ENCODE peak calls at places on chromosomes 3 and 15, in eight cellular contexts. H, P, A, V, D, M, Y and N are unnamed samples.

GRCh38 chr3:66588340-66588847 is 87.6 kb upstream of the LRIG1 start:
- DNase-seq in H (peak), P (no peak), A (no peak), V (no peak), D (no peak), M (no peak), Y (peak), N (no peak)

GRCh38 chr3:130609166-130609574 is 92.2 kb downstream of the COL6A6 start:
- DNase-seq in H (peak), P (no peak), A (no peak), V (peak), D (no peak), M (no peak), Y (no peak), N (no peak)

GRCh38 chr3:73568371-73568862 is 56.3 kb downstream of the PDZRN3 start:
- DNase-seq in H (no peak), P (no peak), A (no peak), V (peak), D (no peak), M (no peak), Y (no peak), N (no peak)

GRCh38 chr3:99872633-99873254 is 55.1 kb downstream of the CMSS1 start:
- DNase-seq in H (peak), P (no peak), A (no peak), V (no peak), D (no peak), M (no peak), Y (no peak), N (no peak)

GRCh38 chr15:80580107-80580506 is 115.0 kb upstream of the ABHD17C start:
- DNase-seq in H (peak), P (peak), A (no peak), V (no peak), D (no peak), M (no peak), Y (peak), N (peak)

GRCh38 chr3:75180235-75180944 is 483.7 kb upstream of the FRG2C start:
- DNase-seq in H (no peak), P (no peak), A (no peak), V (no peak), D (no peak), M (no peak), Y (no peak), N (no peak)

GRCh38 chr15:75666823-75667501 is 19.2 kb downstream of the SNX33 start:
- DNase-seq in H (peak), P (peak), A (no peak), V (peak), D (peak), M (no peak), Y (peak), N (peak)

GRCh38 chr15:78761020-78761419 is 50.2 kb downstream of the ADAMTS7 start:
- DNase-seq in H (no peak), P (no peak), A (no peak), V (peak), D (no peak), M (no peak), Y (no peak), N (no peak)

GRCh38 chr3:48851407-48851806 is 3.7 kb upstream of the PRKAR2A start:
- DNase-seq in H (peak), P (no peak), A (no peak), V (peak), D (no peak), M (peak), Y (peak), N (peak)

GRCh38 chr15:53251998-53252397 is 461.9 kb upstream of the ONECUT1 start:
- DNase-seq in H (no peak), P (no peak), A (no peak), V (no peak), D (no peak), M (no peak), Y (no peak), N (no peak)

GRCh38 chr15:84980196-84981053 is 1.2 kb upstream of the PDE8A start:
- DNase-seq in H (peak), P (peak), A (peak), V (peak), D (peak), M (peak), Y (peak), N (peak)

GRCh38 chr3:4474683-4475490 is 7.8 kb upstream of the SUMF1 start:
- DNase-seq in H (peak), P (peak), A (no peak), V (no peak), D (peak), M (no peak), Y (peak), N (peak)

GRCh38 chr15:68445351-68445750 is 13.4 kb upstream of the ITGA11 start:
- DNase-seq in H (no peak), P (no peak), A (no peak), V (no peak), D (no peak), M (no peak), Y (no peak), N (no peak)

GRCh38 chr15:39855400-39855799 is 64.7 kb downstream of the GPR176 start:
- DNase-seq in H (peak), P (peak), A (no peak), V (no peak), D (no peak), M (no peak), Y (peak), N (no peak)

GRCh38 chr3:114866430-114866829 is 280.7 kb downstream of the ZBTB20 start:
- DNase-seq in H (no peak), P (no peak), A (no peak), V (no peak), D (no peak), M (no peak), Y (no peak), N (no peak)

GRCh38 chr15:45653702-45654424 is 19.0 kb downstream of the SQOR start:
- DNase-seq in H (no peak), P (peak), A (no peak), V (no peak), D (no peak), M (no peak), Y (peak), N (no peak)
- TF ChIP-seq CTCF in H (no peak), P (no peak), A (no peak), V (no peak), D (no peak), M (no peak), Y (no peak), N (no peak)

DNA sequence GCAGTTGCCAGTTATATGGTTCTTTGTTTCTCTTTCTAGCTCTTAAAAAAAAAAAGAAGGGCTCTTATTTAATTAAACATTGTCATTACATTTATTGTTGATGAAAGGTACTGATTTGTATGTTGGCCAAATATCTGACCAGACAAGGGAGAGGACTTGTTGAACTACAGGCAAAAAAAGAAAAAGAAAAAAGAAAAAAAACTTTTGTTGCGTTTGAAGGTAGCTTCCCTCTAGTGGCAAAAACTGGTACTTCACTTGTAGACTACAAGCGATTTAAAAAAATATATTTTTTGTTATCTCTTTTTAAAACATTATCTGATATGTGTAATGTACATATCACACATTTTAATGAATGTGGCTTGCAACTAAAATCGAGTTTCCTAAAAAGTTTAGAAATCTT is 280.6 kb downstream of the ROBO2 start:
- DNase-seq in H (peak), P (peak), A (no peak), V (no peak), D (no peak), M (no peak), Y (peak), N (peak)
- TF ChIP-seq CTCF in H (peak), P (peak), A (peak), V (peak), D (peak), M (peak), Y (peak), N (peak)

GRCh38 chr3:152957488-152957887 is 122.6 kb downstream of the P2RY1 start:
- DNase-seq in H (no peak), P (no peak), A (no peak), V (no peak), D (no peak), M (no peak), Y (no peak), N (no peak)

GRCh38 chr3:152964901-152965609 is 130.1 kb downstream of the P2RY1 start:
- DNase-seq in H (no peak), P (no peak), A (no peak), V (no peak), D (no peak), M (no peak), Y (no peak), N (no peak)

GRCh38 chr3:152960684-152961083 is 125.8 kb downstream of the P2RY1 start:
- DNase-seq in H (no peak), P (no peak), A (no peak), V (no peak), D (no peak), M (no peak), Y (peak), N (no peak)

GRCh38 chr3:152961323-152961722 is 126.4 kb downstream of the P2RY1 start:
- DNase-seq in H (peak), P (peak), A (peak), V (no peak), D (no peak), M (no peak), Y (peak), N (no peak)
- TF ChIP-seq CTCF in H (peak), P (peak), A (peak), V (peak), D (peak), M (peak), Y (peak), N (peak)

GRCh38 chr3:169117264-169117663 is 546.2 kb downstream of the MECOM start:
- DNase-seq in H (no peak), P (no peak), A (no peak), V (no peak), D (no peak), M (no peak), Y (no peak), N (no peak)
- TF ChIP-seq CTCF in H (no peak), P (no peak), A (no peak), V (no peak), D (no peak), M (no peak), Y (no peak), N (no peak)

GRCh38 chr3:120348981-120349818 is at the start of gene LRRC58:
- DNase-seq in H (peak), P (peak), A (peak), V (peak), D (peak), M (peak), Y (peak), N (peak)
- TF ChIP-seq CTCF in H (peak), P (no peak), A (no peak), V (peak), D (peak), M (peak), Y (peak), N (peak)

DNA sequence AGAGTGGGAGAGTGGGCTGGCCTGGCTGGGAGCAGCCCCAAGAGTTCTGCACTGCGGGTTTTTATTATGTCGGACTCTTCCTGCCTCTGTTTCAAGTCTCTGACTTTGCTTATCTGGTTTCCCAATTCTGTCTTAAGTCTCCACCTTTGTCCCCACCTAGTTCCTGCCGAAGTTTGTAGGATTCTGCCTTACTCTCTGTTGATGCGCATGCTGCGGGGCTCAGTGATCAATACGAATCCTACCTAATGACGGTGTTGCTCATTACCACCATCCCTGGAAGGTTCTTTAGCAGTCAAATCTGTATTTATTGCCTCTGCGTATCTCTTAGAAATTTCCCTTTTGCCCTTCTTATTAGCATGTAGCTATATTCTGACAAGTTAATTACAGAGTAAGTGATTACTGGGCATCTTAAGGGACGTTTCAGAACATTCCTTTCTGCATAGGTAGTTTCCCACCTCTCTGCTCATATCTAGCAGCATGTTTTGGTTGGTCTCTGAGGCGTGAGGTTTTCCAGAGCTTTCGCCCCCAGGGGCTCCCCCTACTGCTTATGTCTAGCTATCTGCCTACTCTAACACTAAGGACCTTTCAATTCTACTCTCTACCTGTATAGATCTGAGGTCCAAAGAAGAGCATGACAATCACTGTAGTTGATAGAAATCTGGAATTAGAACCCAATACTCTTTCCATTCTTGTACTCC is 236.0 kb upstream of the EIF1B start:
- DNase-seq in H (no peak), P (no peak), A (peak), V (no peak), D (no peak), M (no peak), Y (no peak), N (no peak)
- TF ChIP-seq CTCF in H (no peak), P (peak), A (no peak), V (no peak), D (no peak), M (no peak), Y (peak), N (peak)

GRCh38 chr3:119810018-119810435 is 28.1 kb downstream of the NR1I2 start:
- DNase-seq in H (peak), P (peak), A (no peak), V (no peak), D (peak), M (no peak), Y (peak), N (no peak)
- TF ChIP-seq CTCF in H (no peak), P (peak), A (no peak), V (no peak), D (no peak), M (no peak), Y (peak), N (peak)

GRCh38 chr3:55897573-55898224 is 410.6 kb upstream of the WNT5A start:
- DNase-seq in H (no peak), P (no peak), A (peak), V (no peak), D (no peak), M (no peak), Y (no peak), N (no peak)
- TF ChIP-seq CTCF in H (no peak), P (peak), A (no peak), V (no peak), D (peak), M (peak), Y (no peak), N (no peak)

DNA sequence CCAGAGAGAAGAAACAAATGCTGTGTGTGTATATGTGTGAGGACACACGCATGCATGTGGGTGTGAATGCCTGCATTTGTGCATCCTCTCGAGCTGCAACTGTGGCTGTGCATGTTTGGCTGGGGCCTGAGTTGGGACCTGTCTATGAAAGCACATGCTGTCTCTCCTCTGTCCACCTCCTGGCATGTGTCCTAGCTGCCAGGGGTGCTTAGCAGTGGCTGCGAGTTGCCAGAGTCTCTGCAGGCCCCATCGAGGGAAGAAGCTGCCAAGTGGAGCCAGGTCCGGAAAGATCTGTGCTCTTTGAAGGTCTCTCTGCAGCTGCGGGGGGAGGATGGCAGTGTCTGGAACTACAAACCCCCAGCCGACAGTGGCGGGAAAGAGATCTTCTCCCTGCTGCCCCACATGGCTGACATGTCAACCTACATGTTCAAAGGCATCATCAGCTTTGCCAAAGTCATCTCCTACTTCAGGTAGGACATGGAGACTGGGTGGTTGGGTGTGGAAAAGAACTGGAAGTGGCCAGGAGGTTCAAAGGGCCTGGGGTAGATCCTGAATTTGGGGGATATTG is 30.7 kb downstream of the NR1I2 start:
- DNase-seq in H (no peak), P (no peak), A (no peak), V (no peak), D (no peak), M (no peak), Y (no peak), N (no peak)
- TF ChIP-seq CTCF in H (no peak), P (no peak), A (no peak), V (no peak), D (no peak), M (no peak), Y (no peak), N (no peak)